ENCODE peak calls at places on chromosomes 4 and X, in nine cellular contexts. G, U, Q, X, V, P, O, H and Z are unnamed samples. For H3K9me3, the result is how much of the 10 kb centered on the place peaks cover.

GRCh38 chrX:102745513-102746133 is 25.1 kb downstream of the GPRASP3 start:
- DNase-seq in X (no peak), O (no peak), H (no peak), V (no peak), G (peak), Q (no peak), P (peak), U (no peak), Z (peak)

GRCh38 chr4:4950891-4951290 is 68.4 kb downstream of the CYTL1 start:
- DNase-seq in V (no peak), Q (peak), O (no peak), P (no peak), H (no peak), G (no peak), U (no peak), X (no peak), Z (no peak)

GRCh38 chrX:47156611-47157520 is 11.8 kb downstream of the RBM10 start:
- DNase-seq in X (no peak), P (no peak), Q (no peak), O (no peak), U (no peak), V (no peak), G (peak), H (no peak), Z (no peak)

GRCh38 chr4:52925531-52925968 is 63.4 kb downstream of the RASL11B start:
- DNase-seq in G (no peak), H (peak), V (no peak), Q (no peak), X (no peak), P (peak), U (no peak), O (no peak), Z (peak)

GRCh38 chr4:17781072-17781830 is at the start of gene FAM184B:
- DNase-seq in V (no peak), U (no peak), G (no peak), P (peak), H (peak), X (no peak), Q (peak), O (no peak), Z (peak)

GRCh38 chrX:106612403-106612789 is 618 bp downstream of the RADX start:
- DNase-seq in V (no peak), G (no peak), P (peak), O (no peak), Q (no peak), H (no peak), U (peak), X (no peak), Z (no peak)

GRCh38 chr4:113049421-113050355 is at the start of gene ANK2:
- DNase-seq in V (no peak), H (peak), Q (no peak), U (no peak), P (peak), G (no peak), O (no peak), X (peak), Z (peak)

GRCh38 chrX:24276011-24276410 is 37.9 kb downstream of the SUPT20HL2 start:
- DNase-seq in H (no peak), U (no peak), Q (no peak), X (no peak), G (no peak), P (no peak), V (no peak), O (no peak), Z (no peak)

GRCh38 chr4:112284662-112285411 is 867 bp downstream of the TIFA start:
- DNase-seq in Q (no peak), U (no peak), G (peak), V (no peak), O (peak), P (no peak), H (no peak), X (peak), Z (no peak)

DNA sequence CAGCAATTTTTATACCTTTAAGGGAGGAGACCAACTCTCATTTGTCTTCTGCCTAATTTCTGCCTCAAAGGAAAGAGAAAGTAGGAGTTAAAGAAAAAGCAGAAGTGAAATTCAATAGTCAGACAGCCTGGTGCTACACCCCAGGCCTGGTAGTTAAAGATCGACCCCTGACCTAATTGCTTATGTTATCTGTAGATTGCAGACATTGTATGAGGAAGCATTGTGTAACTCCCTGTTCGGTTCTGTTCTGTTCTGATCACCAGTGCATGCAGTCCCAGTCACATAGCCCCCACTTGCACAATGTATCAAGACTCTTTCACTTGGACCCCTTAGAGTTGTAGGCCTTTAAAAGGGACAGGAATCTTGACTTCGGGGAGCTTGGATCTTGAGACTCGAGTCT is 335.9 kb upstream of the AR start:
- DNase-seq in G (no peak), O (no peak), X (no peak), V (no peak), U (no peak), Q (no peak), H (no peak), P (no peak), Z (no peak)
- H3K9me3 ChIP-seq in G (under half), O (under half), X (under half), V (under half), U (under half), Q (under half), H (under half), P (under half), Z (under half)

GRCh38 chr4:374298-375160 is 36.9 kb downstream of the ZNF141 start:
- DNase-seq in G (no peak), P (no peak), X (peak), H (no peak), V (no peak), U (no peak), Q (no peak), O (no peak), Z (no peak)

DNA sequence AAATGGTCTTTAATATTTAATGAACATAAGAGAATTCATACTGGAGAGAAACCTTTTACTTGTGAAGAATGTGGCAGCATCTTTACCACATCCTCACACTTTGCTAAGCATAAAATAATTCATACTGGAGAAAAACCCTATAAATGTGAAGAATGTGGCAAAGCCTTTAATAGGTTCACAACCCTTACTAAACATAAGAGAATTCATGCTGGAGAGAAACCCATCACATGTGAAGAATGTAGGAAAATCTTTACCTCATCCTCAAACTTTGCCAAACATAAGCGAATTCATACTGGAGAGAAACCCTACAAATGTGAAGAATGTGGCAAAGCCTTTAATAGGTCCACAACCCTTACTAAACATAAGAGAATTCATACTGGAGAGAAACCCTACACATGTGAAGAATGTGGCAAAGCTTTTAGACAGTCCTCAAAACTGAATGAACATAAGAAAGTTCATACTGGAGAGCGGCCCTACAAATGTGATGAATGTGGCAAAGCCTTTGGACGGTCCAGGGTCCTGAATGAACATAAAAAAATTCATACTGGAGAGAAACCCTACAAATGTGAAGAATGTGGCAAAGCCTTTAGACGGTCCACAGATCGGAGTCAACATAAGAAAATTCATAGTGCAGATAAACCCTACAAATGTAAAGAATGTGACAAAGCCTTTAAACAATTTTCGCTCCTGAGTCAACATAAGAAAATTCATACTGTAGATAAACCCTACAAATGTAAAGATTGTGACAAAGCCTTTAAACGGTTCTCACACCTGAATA is 35.6 kb downstream of the ZNF141 start:
- DNase-seq in G (no peak), P (no peak), H (no peak), U (no peak), X (peak), O (no peak), V (no peak), Q (no peak), Z (no peak)
- H3K9me3 ChIP-seq in G (half or more), P (under half), H (under half), U (half or more), X (under half), O (under half), V (half or more), Q (half or more), Z (half or more)

GRCh38 chrX:1592863-1593201 is 1.4 kb downstream of the AKAP17A start:
- DNase-seq in H (no peak), O (no peak), P (no peak), G (no peak), V (no peak), X (no peak), U (no peak), Q (no peak), Z (no peak)

GRCh38 chrX:1591102-1591862 is at the start of gene AKAP17A:
- DNase-seq in U (peak), G (peak), X (peak), V (peak), O (peak), Q (peak), H (peak), P (peak), Z (peak)

GRCh38 chrX:1593286-1594271 is 2.2 kb downstream of the AKAP17A start:
- DNase-seq in Q (no peak), U (no peak), O (no peak), P (no peak), G (no peak), X (no peak), H (no peak), V (no peak), Z (peak)

GRCh38 chrX:1591863-1592127 is 391 bp downstream of the AKAP17A start:
- DNase-seq in G (no peak), X (no peak), V (no peak), Q (no peak), U (no peak), O (peak), H (no peak), P (peak), Z (no peak)

DNA sequence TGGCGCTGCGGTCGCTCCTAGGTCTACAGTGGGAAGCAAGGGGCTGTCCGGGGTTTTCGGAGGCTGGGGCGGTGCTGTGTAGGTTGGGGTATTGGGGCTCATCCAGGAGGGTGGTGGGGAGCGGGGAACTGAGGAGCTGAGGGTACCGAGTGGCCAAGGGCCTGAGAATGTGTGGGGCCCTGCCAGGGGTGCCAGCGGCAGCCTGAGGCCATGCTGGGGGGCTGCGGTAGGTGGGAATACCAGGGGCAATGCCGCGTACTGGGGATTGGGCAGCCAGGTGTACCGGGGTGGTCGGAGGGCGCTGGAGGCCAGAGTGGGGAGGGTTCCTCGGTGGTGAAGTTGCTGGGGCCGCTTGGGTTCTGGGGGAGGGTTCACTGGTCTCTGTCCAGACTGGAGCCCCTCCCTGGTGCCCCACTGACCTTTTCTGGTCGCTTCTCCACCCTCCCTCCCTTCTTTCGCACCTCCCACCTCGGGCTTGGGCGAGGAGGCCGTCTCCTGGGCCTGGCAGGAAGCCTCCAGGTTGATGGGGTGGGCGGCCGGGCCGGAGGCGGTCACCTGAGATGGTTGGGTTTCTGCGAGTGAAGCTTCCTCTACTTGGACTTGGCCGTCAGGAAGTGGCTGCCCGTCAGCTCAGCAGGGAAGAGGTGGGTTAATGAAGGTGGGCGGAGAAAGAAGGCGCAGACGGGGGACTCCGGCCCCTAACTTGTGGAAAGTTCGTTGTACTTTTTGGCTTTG is 891 bp downstream of the AKAP17A start:
- DNase-seq in G (no peak), Q (no peak), P (peak), V (no peak), H (no peak), X (peak), U (peak), O (peak), Z (peak)
- H3K9me3 ChIP-seq in G (under half), Q (under half), P (under half), V (under half), H (under half), X (under half), U (under half), O (under half), Z (under half)

GRCh38 chr4:102472441-102473013 is 28.6 kb upstream of the NFKB1 start:
- DNase-seq in U (no peak), O (no peak), P (no peak), G (no peak), V (no peak), Q (no peak), X (no peak), H (no peak), Z (no peak)
- H3K9me3 ChIP-seq in U (under half), O (under half), P (under half), G (under half), V (under half), Q (under half), X (under half), H (under half), Z (under half)

GRCh38 chr4:82381235-82381634 is 7.4 kb upstream of the HNRNPD start:
- DNase-seq in V (no peak), H (no peak), O (no peak), U (no peak), G (no peak), Q (peak), X (no peak), P (no peak), Z (peak)
- H3K9me3 ChIP-seq in V (under half), H (under half), O (under half), U (under half), G (under half), Q (under half), X (under half), P (under half), Z (under half)

GRCh38 chr4:29551813-29552212 is 1168.4 kb upstream of the PCDH7 start:
- DNase-seq in G (no peak), O (no peak), Q (no peak), X (no peak), U (no peak), P (no peak), H (no peak), V (no peak), Z (no peak)
- H3K9me3 ChIP-seq in G (under half), O (under half), Q (under half), X (under half), U (under half), P (under half), H (under half), V (under half), Z (under half)

GRCh38 chr4:112771-113170 is 11.5 kb upstream of the ZNF718 start:
- DNase-seq in Q (no peak), P (no peak), H (no peak), O (no peak), V (no peak), U (no peak), G (no peak), X (no peak), Z (no peak)

GRCh38 chr4:120616-121015 is 3.7 kb upstream of the ZNF718 start:
- DNase-seq in V (no peak), Q (no peak), H (no peak), P (no peak), O (no peak), G (no peak), U (no peak), X (no peak), Z (no peak)

GRCh38 chr4:113732-114131 is 10.6 kb upstream of the ZNF718 start:
- DNase-seq in U (no peak), V (no peak), X (no peak), O (no peak), G (no peak), P (no peak), H (no peak), Q (no peak), Z (no peak)

GRCh38 chr4:114151-114550 is 10.2 kb upstream of the ZNF718 start:
- DNase-seq in V (no peak), G (no peak), X (no peak), H (no peak), O (no peak), P (no peak), U (no peak), Q (no peak), Z (no peak)

GRCh38 chr4:116499-116898 is 7.8 kb upstream of the ZNF718 start:
- DNase-seq in Q (no peak), X (no peak), H (no peak), U (no peak), G (no peak), P (no peak), V (no peak), O (no peak), Z (no peak)
- H3K9me3 ChIP-seq in Q (under half), X (under half), H (under half), U (under half), G (under half), P (under half), V (under half), O (under half), Z (under half)